ENCODE peak calls at places on chromosome 6, in six cellular contexts. One of them, this sample, is unnamed.

GRCh38 chr6:24910850-24911712 is 24.7 kb downstream of the RIPOR2 start:
- DNase-seq in esophagus muscularis mucosa: peak; percentile 90
- DNase-seq in H54: no peak
- DNase-seq in posterior vena cava: peak; percentile 86
- DNase-seq in mesenchymal stem cell: peak; percentile 57
- DNase-seq in KBM-7: no peak
- DNase-seq in this sample: peak; percentile 55

GRCh38 chr6:164827537-164827936 is 481.9 kb downstream of the C6orf118 start:
- DNase-seq in esophagus muscularis mucosa: no peak
- DNase-seq in H54: no peak
- DNase-seq in posterior vena cava: no peak
- DNase-seq in mesenchymal stem cell: no peak
- DNase-seq in KBM-7: no peak
- DNase-seq in this sample: peak; percentile 9

GRCh38 chr6:105500693-105501092 is 97.8 kb upstream of the PREP start:
- DNase-seq in esophagus muscularis mucosa: no peak
- DNase-seq in H54: no peak
- DNase-seq in posterior vena cava: no peak
- DNase-seq in mesenchymal stem cell: no peak
- DNase-seq in KBM-7: no peak
- DNase-seq in this sample: no peak

GRCh38 chr6:158559895-158560786 is at the start of gene TMEM181:
- DNase-seq in esophagus muscularis mucosa: peak; percentile 96
- DNase-seq in H54: peak; percentile 59
- DNase-seq in posterior vena cava: peak; percentile 97
- DNase-seq in mesenchymal stem cell: peak; percentile 85
- DNase-seq in KBM-7: peak; percentile 82
- DNase-seq in this sample: peak; percentile 86

GRCh38 chr6:2505624-2506023 is 245.1 kb downstream of the MYLK4 start:
- DNase-seq in esophagus muscularis mucosa: no peak
- DNase-seq in H54: no peak
- DNase-seq in posterior vena cava: no peak
- DNase-seq in mesenchymal stem cell: no peak
- DNase-seq in KBM-7: peak; percentile 20
- DNase-seq in this sample: no peak

GRCh38 chr6:158928068-158928467 is 71.9 kb downstream of the RSPH3 start:
- DNase-seq in esophagus muscularis mucosa: no peak
- DNase-seq in H54: no peak
- DNase-seq in posterior vena cava: no peak
- DNase-seq in mesenchymal stem cell: no peak
- DNase-seq in KBM-7: no peak
- DNase-seq in this sample: no peak

GRCh38 chr6:104525677-104526322 is 333.9 kb downstream of the HACE1 start:
- DNase-seq in esophagus muscularis mucosa: no peak
- DNase-seq in H54: peak; percentile 21
- DNase-seq in posterior vena cava: peak; percentile 92
- DNase-seq in mesenchymal stem cell: peak; percentile 84
- DNase-seq in KBM-7: peak; percentile 81
- DNase-seq in this sample: peak; percentile 76

GRCh38 chr6:127566119-127566518 is 10.9 kb upstream of the C6orf58 start:
- DNase-seq in esophagus muscularis mucosa: no peak
- DNase-seq in H54: no peak
- DNase-seq in posterior vena cava: no peak
- DNase-seq in mesenchymal stem cell: no peak
- DNase-seq in KBM-7: no peak
- DNase-seq in this sample: no peak

GRCh38 chr6:27582928-27583725 is 110.2 kb upstream of the ZNF184 start:
- DNase-seq in esophagus muscularis mucosa: no peak
- DNase-seq in H54: peak; percentile 33
- DNase-seq in posterior vena cava: no peak
- DNase-seq in mesenchymal stem cell: peak; percentile 61
- DNase-seq in KBM-7: peak; percentile 73
- DNase-seq in this sample: peak; percentile 84

GRCh38 chr6:118705799-118706481 is 54.5 kb upstream of the CEP85L start:
- DNase-seq in esophagus muscularis mucosa: no peak
- DNase-seq in H54: no peak
- DNase-seq in posterior vena cava: no peak
- DNase-seq in mesenchymal stem cell: peak; percentile 60
- DNase-seq in KBM-7: peak; percentile 42
- DNase-seq in this sample: peak; percentile 30

GRCh38 chr6:101401792-101402617 is 8.5 kb downstream of the GRIK2 start:
- DNase-seq in esophagus muscularis mucosa: no peak
- DNase-seq in H54: no peak
- DNase-seq in posterior vena cava: no peak
- DNase-seq in mesenchymal stem cell: peak; percentile 44
- DNase-seq in KBM-7: no peak
- DNase-seq in this sample: no peak

GRCh38 chr6:125101656-125102055 is 51.9 kb upstream of the TPD52L1 start:
- DNase-seq in esophagus muscularis mucosa: no peak
- DNase-seq in H54: no peak
- DNase-seq in posterior vena cava: no peak
- DNase-seq in mesenchymal stem cell: peak; percentile 19
- DNase-seq in KBM-7: no peak
- DNase-seq in this sample: no peak

GRCh38 chr6:22766979-22767378 is 197.6 kb downstream of the HDGFL1 start:
- DNase-seq in esophagus muscularis mucosa: no peak
- DNase-seq in H54: no peak
- DNase-seq in posterior vena cava: no peak
- DNase-seq in mesenchymal stem cell: no peak
- DNase-seq in KBM-7: no peak
- DNase-seq in this sample: no peak

GRCh38 chr6:6883011-6883410 is 224.8 kb upstream of the RREB1 start:
- DNase-seq in esophagus muscularis mucosa: no peak
- DNase-seq in H54: no peak
- DNase-seq in posterior vena cava: no peak
- DNase-seq in mesenchymal stem cell: no peak
- DNase-seq in KBM-7: no peak
- DNase-seq in this sample: no peak

GRCh38 chr6:142952614-142953013 is 7.6 kb upstream of the HIVEP2 start:
- DNase-seq in esophagus muscularis mucosa: no peak
- DNase-seq in H54: no peak
- DNase-seq in posterior vena cava: no peak
- DNase-seq in mesenchymal stem cell: no peak
- DNase-seq in KBM-7: no peak
- DNase-seq in this sample: no peak

GRCh38 chr6:166589786-166590574 is 3.5 kb upstream of the RAMACL start:
- DNase-seq in esophagus muscularis mucosa: no peak
- DNase-seq in H54: no peak
- DNase-seq in posterior vena cava: no peak
- DNase-seq in mesenchymal stem cell: no peak
- DNase-seq in KBM-7: no peak
- DNase-seq in this sample: no peak

GRCh38 chr6:163728442-163729126 is 314.1 kb downstream of the QKI start:
- DNase-seq in esophagus muscularis mucosa: no peak
- DNase-seq in H54: no peak
- DNase-seq in posterior vena cava: no peak
- DNase-seq in mesenchymal stem cell: no peak
- DNase-seq in KBM-7: no peak
- DNase-seq in this sample: no peak

GRCh38 chr6:90364291-90364690 is 67.6 kb upstream of the BACH2 start:
- DNase-seq in esophagus muscularis mucosa: no peak
- DNase-seq in H54: no peak
- DNase-seq in posterior vena cava: no peak
- DNase-seq in mesenchymal stem cell: no peak
- DNase-seq in KBM-7: no peak
- DNase-seq in this sample: no peak

GRCh38 chr6:13519839-13520238 is 32.4 kb upstream of the GFOD1 start:
- DNase-seq in esophagus muscularis mucosa: no peak
- DNase-seq in H54: no peak
- DNase-seq in posterior vena cava: no peak
- DNase-seq in mesenchymal stem cell: no peak
- DNase-seq in KBM-7: no peak
- DNase-seq in this sample: no peak

GRCh38 chr6:137853569-137854213 is 13.4 kb upstream of the TNFAIP3 start:
- DNase-seq in esophagus muscularis mucosa: no peak
- DNase-seq in H54: no peak
- DNase-seq in posterior vena cava: no peak
- DNase-seq in mesenchymal stem cell: peak; percentile 71
- DNase-seq in KBM-7: no peak
- DNase-seq in this sample: no peak

GRCh38 chr6:45651301-45651700 is 273.6 kb upstream of the SUPT3H start:
- DNase-seq in esophagus muscularis mucosa: no peak
- DNase-seq in H54: no peak
- DNase-seq in posterior vena cava: no peak
- DNase-seq in mesenchymal stem cell: no peak
- DNase-seq in KBM-7: no peak
- DNase-seq in this sample: no peak

GRCh38 chr6:118892248-118893094 is 1.5 kb upstream of the ASF1A start:
- DNase-seq in esophagus muscularis mucosa: no peak
- DNase-seq in H54: no peak
- DNase-seq in posterior vena cava: no peak
- DNase-seq in mesenchymal stem cell: no peak
- DNase-seq in KBM-7: peak; percentile 28
- DNase-seq in this sample: no peak

GRCh38 chr6:140988780-140989179 is 1143.9 kb upstream of the GJE1 start:
- DNase-seq in esophagus muscularis mucosa: no peak
- DNase-seq in H54: no peak
- DNase-seq in posterior vena cava: no peak
- DNase-seq in mesenchymal stem cell: no peak
- DNase-seq in KBM-7: no peak
- DNase-seq in this sample: no peak

GRCh38 chr6:40442591-40442990 is 144.6 kb downstream of the LRFN2 start:
- DNase-seq in esophagus muscularis mucosa: no peak
- DNase-seq in H54: no peak
- DNase-seq in posterior vena cava: no peak
- DNase-seq in mesenchymal stem cell: no peak
- DNase-seq in KBM-7: no peak
- DNase-seq in this sample: no peak